ENCODE peak calls at places on chromosome 13, in five cellular contexts. U is Peyer's patch, P is OCI-LY7, C is transverse colon, E is right cardiac atrium. H is an unnamed sample.

GRCh38 chr13:30145709-30146367 is 161.5 kb downstream of the KATNAL1 start:
- DNase-seq in P (no peak), E (no peak), U (no peak), C (no peak), H (peak)

GRCh38 chr13:89930861-89931260 is 1416.6 kb upstream of the MIR17HG start:
- DNase-seq in U (no peak), E (no peak), P (no peak), C (no peak), H (no peak)

GRCh38 chr13:44141213-44141724 is 232.4 kb upstream of the SERP2 start:
- DNase-seq in C (no peak), E (no peak), P (peak), U (no peak), H (no peak)

GRCh38 chr13:31328549-31329229 is 128.9 kb downstream of the B3GLCT start:
- DNase-seq in C (no peak), E (no peak), P (no peak), U (no peak), H (no peak)

GRCh38 chr13:101612736-101613135 is 160.3 kb downstream of the ITGBL1 start:
- DNase-seq in C (no peak), U (no peak), P (no peak), E (peak), H (no peak)

GRCh38 chr13:51539887-51540286 is 44.4 kb upstream of the WDFY2 start:
- DNase-seq in E (no peak), U (no peak), C (no peak), P (no peak), H (no peak)

GRCh38 chr13:73548444-73548843 is 489.6 kb downstream of the KLF5 start:
- DNase-seq in C (no peak), U (no peak), P (no peak), E (no peak), H (no peak)

GRCh38 chr13:107743523-107743922 is 471.8 kb downstream of the LIG4 start:
- DNase-seq in U (no peak), P (no peak), C (no peak), E (no peak), H (no peak)

GRCh38 chr13:38394777-38395504 is 45.3 kb downstream of the UFM1 start:
- DNase-seq in P (no peak), C (no peak), E (no peak), U (no peak), H (no peak)

GRCh38 chr13:43545317-43545874 is 241.4 kb downstream of the ENOX1 start:
- DNase-seq in C (no peak), P (no peak), E (no peak), U (no peak), H (no peak)

GRCh38 chr13:48235100-48235813 is 2.3 kb downstream of the ITM2B start:
- DNase-seq in U (no peak), C (peak), P (peak), E (no peak), H (peak)

GRCh38 chr13:77554079-77554478 is 18.6 kb downstream of the SCEL start:
- DNase-seq in U (no peak), P (no peak), E (no peak), C (no peak), H (no peak)

GRCh38 chr13:102333320-102334181 is 68.3 kb downstream of the FGF14 start:
- DNase-seq in C (no peak), P (no peak), E (no peak), U (no peak), H (no peak)

GRCh38 chr13:24050796-24051715 is 109.5 kb upstream of the SPATA13 start:
- DNase-seq in U (no peak), P (no peak), C (no peak), E (no peak), H (no peak)

GRCh38 chr13:111385182-111385857 is 64.9 kb downstream of the TEX29 start:
- DNase-seq in U (no peak), C (no peak), P (no peak), E (no peak), H (no peak)

GRCh38 chr13:49436890-49437289 is 7.0 kb downstream of the CAB39L start:
- DNase-seq in E (peak), C (no peak), P (peak), U (no peak), H (no peak)

GRCh38 chr13:102452831-102453230 is 51.0 kb upstream of the FGF14 start:
- DNase-seq in P (no peak), U (no peak), C (no peak), E (no peak), H (no peak)

GRCh38 chr13:98994080-98994479 is 16.2 kb upstream of the DOCK9 start:
- DNase-seq in C (no peak), E (no peak), P (no peak), U (no peak), H (no peak)

GRCh38 chr13:49348748-49349147 is 95.1 kb downstream of the CAB39L start:
- DNase-seq in U (no peak), C (no peak), P (no peak), E (no peak), H (no peak)

GRCh38 chr13:48801255-48801654 is 147.5 kb downstream of the CYSLTR2 start:
- DNase-seq in U (no peak), E (no peak), C (no peak), P (no peak), H (no peak)

GRCh38 chr13:38850868-38851626 is 139.6 kb downstream of the STOML3 start:
- DNase-seq in E (no peak), U (no peak), C (no peak), P (no peak), H (no peak)

GRCh38 chr13:30169442-30169841 is 137.9 kb downstream of the KATNAL1 start:
- DNase-seq in E (no peak), U (no peak), P (no peak), C (no peak), H (no peak)

GRCh38 chr13:35797946-35798345 is 321.5 kb upstream of the MAB21L1 start:
- DNase-seq in U (no peak), C (no peak), P (no peak), E (no peak), H (no peak)

GRCh38 chr13:108115739-108116138 is 99.6 kb downstream of the LIG4 start:
- DNase-seq in C (no peak), P (no peak), U (no peak), E (no peak), H (no peak)

GRCh38 chr13:99269627-99270252 is 11.6 kb upstream of the GPR18 start:
- DNase-seq in C (no peak), U (no peak), E (no peak), P (peak), H (peak)

GRCh38 chr13:110266983-110267382 is 40.0 kb downstream of the COL4A1 start:
- DNase-seq in C (no peak), E (peak), U (no peak), P (no peak), H (no peak)

DNA sequence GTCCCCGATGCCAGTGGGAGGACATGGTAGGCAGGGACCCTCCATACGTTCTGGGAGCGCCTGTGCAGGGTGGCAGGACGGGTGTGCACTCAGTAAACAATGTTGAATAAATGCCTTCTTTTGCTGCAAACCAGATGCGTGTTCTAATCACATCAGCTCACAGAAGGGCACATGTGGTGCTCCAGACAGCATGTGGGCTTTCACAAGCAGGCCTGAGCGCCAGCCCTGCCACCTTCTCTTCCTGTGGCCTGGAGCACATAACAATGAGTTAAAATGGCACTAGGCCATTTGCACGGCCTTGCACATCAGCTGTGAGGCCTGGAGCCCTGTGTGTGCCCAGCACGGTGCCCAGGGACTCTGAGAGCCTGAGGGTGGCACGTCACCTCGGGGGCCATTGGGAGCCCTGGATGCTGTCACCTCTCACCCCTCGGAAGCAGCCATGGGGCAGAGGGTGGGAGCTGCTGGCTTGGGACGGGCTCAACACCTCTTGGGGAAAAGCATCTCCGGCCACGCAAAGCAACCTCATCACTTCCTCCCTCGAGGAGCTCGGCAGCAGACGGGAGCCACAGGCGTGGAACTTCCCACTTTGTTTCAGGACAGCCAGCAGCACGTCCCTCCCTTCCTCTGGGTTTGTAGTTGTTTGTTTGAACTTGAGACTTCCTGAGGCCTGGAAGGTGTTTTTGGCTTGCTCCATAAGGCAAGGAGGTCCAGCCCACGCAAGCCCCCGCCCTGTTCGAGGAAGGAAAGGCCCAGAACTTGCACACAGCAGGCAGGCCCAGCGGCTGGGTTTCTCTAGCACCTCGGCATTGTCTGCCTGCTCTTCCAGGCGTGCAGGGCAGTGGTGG is 9.8 kb downstream of the MCF2L start:
- DNase-seq in C (no peak), E (peak), P (no peak), U (no peak), H (no peak)
- H3K4me3 ChIP-seq in C (no peak), E (peak), P (no peak), U (peak), H (no peak)

GRCh38 chr13:40995997-40996396 is 23.1 kb downstream of the ELF1 start:
- DNase-seq in P (no peak), C (no peak), U (no peak), E (no peak), H (no peak)
- H3K4me3 ChIP-seq in P (peak), C (no peak), U (no peak), E (no peak), H (no peak)

GRCh38 chr13:27472941-27473340 is 22.6 kb upstream of the MTIF3 start:
- DNase-seq in P (no peak), C (no peak), U (no peak), E (no peak), H (no peak)
- H3K4me3 ChIP-seq in P (no peak), C (no peak), U (no peak), E (no peak), H (no peak)

DNA sequence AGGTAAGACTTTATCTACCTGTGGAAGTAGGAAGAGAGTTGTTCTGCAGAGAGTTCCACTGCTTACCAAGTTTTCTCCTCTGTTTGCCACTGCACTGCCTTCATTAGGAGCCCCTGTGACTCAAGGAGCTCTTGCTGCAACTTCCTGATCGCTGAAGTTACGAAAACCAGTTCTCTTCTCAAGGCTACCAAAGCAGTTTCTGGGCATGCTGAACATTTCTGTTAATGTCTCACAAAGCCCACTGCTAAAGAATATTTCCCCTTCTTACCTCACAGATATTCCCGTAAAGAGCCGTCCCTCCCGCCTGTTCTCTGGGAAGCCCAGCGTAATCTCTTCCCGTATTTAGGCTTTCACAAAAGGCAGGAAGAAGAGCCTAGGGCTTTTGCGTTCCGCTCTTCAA is 82.6 kb upstream of the OXGR1 start:
- DNase-seq in U (no peak), P (no peak), E (no peak), C (no peak), H (no peak)
- H3K4me3 ChIP-seq in U (no peak), P (no peak), E (no peak), C (no peak), H (no peak)